ENCODE peak calls at places on chromosomes 12 and 14, in nine cellular contexts. K, U, F, Z, M, X, E, B and O are unnamed samples.
A peak's percentile ranks its signal among the peaks of the same experiment; 100 is the strongest.

GRCh38 chr12:124695861-124696260 is 128.4 kb upstream of the NCOR2 start:
- DNase-seq in K (no peak), U (no peak), F (no peak), Z (no peak), M (no peak), X (no peak), E (peak; percentile 85), B (no peak), O (no peak)

GRCh38 chr12:58586762-58587161 is 333.5 kb downstream of the LRIG3 start:
- DNase-seq in K (no peak), U (no peak), F (no peak), Z (no peak), M (no peak), X (no peak), E (no peak), B (no peak), O (no peak)

GRCh38 chr12:57751788-57752667 is at the start of gene CDK4:
- DNase-seq in K (peak; percentile 96), U (peak; percentile 100), F (peak; percentile 100), Z (peak; percentile 100), M (peak; percentile 100), X (peak; percentile 99), E (peak; percentile 100), B (peak; percentile 98), O (peak; percentile 99)

GRCh38 chr14:72907327-72907826 is 13.5 kb upstream of the DPF3 start:
- DNase-seq in K (no peak), U (no peak), F (no peak), Z (no peak), M (no peak), X (peak; percentile 70), E (no peak), B (no peak), O (no peak)

GRCh38 chr12:115001538-115001937 is 317.6 kb upstream of the TBX3 start:
- DNase-seq in K (no peak), U (no peak), F (no peak), Z (no peak), M (no peak), X (no peak), E (no peak), B (no peak), O (no peak)

GRCh38 chr14:20998139-20998538 is 954 bp upstream of the SLC39A2 start:
- DNase-seq in K (no peak), U (no peak), F (no peak), Z (no peak), M (no peak), X (no peak), E (peak; percentile 46), B (no peak), O (no peak)

GRCh38 chr12:124994435-124994975 is 1.1 kb downstream of the BRI3BP start:
- DNase-seq in K (no peak), U (no peak), F (peak; percentile 23), Z (no peak), M (no peak), X (peak; percentile 91), E (peak; percentile 77), B (no peak), O (peak; percentile 18)

GRCh38 chr12:26121841-26122680 is 2.8 kb downstream of the BHLHE41 start:
- DNase-seq in K (no peak), U (no peak), F (peak; percentile 54), Z (peak; percentile 47), M (peak; percentile 68), X (no peak), E (peak; percentile 86), B (peak; percentile 26), O (peak; percentile 54)

GRCh38 chr14:26444745-26445144 is 153.1 kb downstream of the NOVA1 start:
- DNase-seq in K (no peak), U (no peak), F (no peak), Z (no peak), M (no peak), X (no peak), E (peak; percentile 59), B (no peak), O (no peak)

GRCh38 chr12:114904254-114905003 is 220.5 kb upstream of the TBX3 start:
- DNase-seq in K (no peak), U (no peak), F (no peak), Z (peak; percentile 61), M (no peak), X (no peak), E (peak; percentile 17), B (no peak), O (peak; percentile 61)

GRCh38 chr14:101705733-101706508 is 55.6 kb upstream of the PPP2R5C start:
- DNase-seq in K (no peak), U (peak; percentile 82), F (peak; percentile 31), Z (peak; percentile 68), M (peak; percentile 76), X (peak; percentile 62), E (peak; percentile 86), B (peak; percentile 78), O (no peak)

GRCh38 chr14:69259531-69260245 is at the start of gene GALNT16:
- DNase-seq in K (peak; percentile 63), U (no peak), F (peak; percentile 39), Z (peak; percentile 57), M (no peak), X (peak; percentile 46), E (peak; percentile 87), B (no peak), O (peak; percentile 36)

GRCh38 chr12:77031745-77032144 is 33.6 kb downstream of the E2F7 start:
- DNase-seq in K (no peak), U (no peak), F (no peak), Z (no peak), M (no peak), X (no peak), E (no peak), B (no peak), O (no peak)

GRCh38 chr12:79203103-79203502 is 338.5 kb downstream of the SYT1 start:
- DNase-seq in K (peak; percentile 16), U (no peak), F (no peak), Z (no peak), M (no peak), X (no peak), E (no peak), B (no peak), O (no peak)

GRCh38 chr12:100399095-100399494 is 42.2 kb downstream of the SLC17A8 start:
- DNase-seq in K (no peak), U (no peak), F (no peak), Z (no peak), M (no peak), X (no peak), E (no peak), B (no peak), O (no peak)
- H3K9me3 ChIP-seq in K (no peaks in the 10 kb centered on the region), U (no peaks in the 10 kb centered on the region), F (no peaks in the 10 kb centered on the region), Z (no peaks in the 10 kb centered on the region), M (no peaks in the 10 kb centered on the region), X (no peaks in the 10 kb centered on the region), E (no peaks in the 10 kb centered on the region), B (no peaks in the 10 kb centered on the region), O (no peaks in the 10 kb centered on the region)

GRCh38 chr12:31928246-31929139 is 30.7 kb upstream of the RESF1 start:
- DNase-seq in K (no peak), U (no peak), F (no peak), Z (no peak), M (no peak), X (peak; percentile 13), E (no peak), B (peak; percentile 58), O (no peak)
- H3K9me3 ChIP-seq in K (peaks cover 6% of the 10 kb centered on the region), U (peaks cover 3% of the 10 kb centered on the region), F (no peaks in the 10 kb centered on the region), Z (no peaks in the 10 kb centered on the region), M (no peaks in the 10 kb centered on the region), X (no peaks in the 10 kb centered on the region), E (peaks cover 7% of the 10 kb centered on the region), B (no peaks in the 10 kb centered on the region), O (peaks cover 3% of the 10 kb centered on the region)

GRCh38 chr12:34292736-34293625 is 270.7 kb downstream of the ALG10 start:
- DNase-seq in K (no peak), U (peak; percentile 49), F (peak; percentile 2), Z (no peak), M (peak; percentile 47), X (no peak), E (no peak), B (no peak), O (no peak)
- H3K9me3 ChIP-seq in K (no peaks in the 10 kb centered on the region), U (peaks cover 28% of the 10 kb centered on the region), F (no peaks in the 10 kb centered on the region), Z (no peaks in the 10 kb centered on the region), M (peaks cover 25% of the 10 kb centered on the region), X (peaks cover 7% of the 10 kb centered on the region), E (peaks cover 36% of the 10 kb centered on the region), B (no peaks in the 10 kb centered on the region), O (no peaks in the 10 kb centered on the region)

GRCh38 chr14:43198465-43198864 is 1308.6 kb downstream of the FSCB start:
- DNase-seq in K (no peak), U (no peak), F (no peak), Z (no peak), M (no peak), X (no peak), E (no peak), B (no peak), O (no peak)
- H3K9me3 ChIP-seq in K (no peaks in the 10 kb centered on the region), U (no peaks in the 10 kb centered on the region), F (no peaks in the 10 kb centered on the region), Z (no peaks in the 10 kb centered on the region), M (no peaks in the 10 kb centered on the region), X (no peaks in the 10 kb centered on the region), E (peaks cover 5% of the 10 kb centered on the region), B (no peaks in the 10 kb centered on the region), O (no peaks in the 10 kb centered on the region)

DNA sequence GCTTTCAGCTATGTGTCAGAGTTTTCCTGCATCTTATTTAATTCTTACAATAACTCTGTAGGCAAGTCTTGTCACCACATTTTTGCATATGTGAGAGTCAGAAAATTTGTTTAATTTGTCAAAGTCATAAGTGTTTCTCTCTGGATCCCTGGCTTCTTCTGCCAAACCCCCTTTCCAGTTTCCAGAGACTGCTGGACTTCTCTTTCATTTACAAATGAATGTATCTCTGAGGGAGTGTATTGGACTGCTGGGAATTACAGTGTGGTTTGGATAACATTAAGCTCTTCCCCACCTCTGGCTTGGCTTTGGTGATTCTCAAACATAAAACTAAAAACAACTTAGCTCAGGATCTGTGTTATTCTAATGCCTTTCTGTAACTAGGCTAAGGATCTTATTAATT is 877.7 kb upstream of the SEL1L start:
- DNase-seq in K (no peak), U (no peak), F (no peak), Z (no peak), M (no peak), X (no peak), E (no peak), B (no peak), O (no peak)
- H3K9me3 ChIP-seq in K (no peaks in the 10 kb centered on the region), U (no peaks in the 10 kb centered on the region), F (no peaks in the 10 kb centered on the region), Z (no peaks in the 10 kb centered on the region), M (no peaks in the 10 kb centered on the region), X (no peaks in the 10 kb centered on the region), E (no peaks in the 10 kb centered on the region), B (no peaks in the 10 kb centered on the region), O (no peaks in the 10 kb centered on the region)